ENCODE peak calls at places on chromosomes 6 and 20, in four cellular contexts. One of them, this sample, is unnamed.

GRCh38 chr6:35810831-35811698 is 5.9 kb downstream of the LHFPL5 start:
- DNase-seq in K562: no peak
- DNase-seq in GM12878: no peak
- DNase-seq in WTC11: no peak
- DNase-seq in this sample: no peak

GRCh38 chr6:14458669-14459266 is 341.2 kb downstream of the CD83 start:
- DNase-seq in K562: peak
- DNase-seq in WTC11: no peak
- DNase-seq in GM12878: no peak
- DNase-seq in this sample: no peak

GRCh38 chr20:11275740-11276139 is 601.9 kb upstream of the JAG1 start:
- DNase-seq in WTC11: no peak
- DNase-seq in GM12878: no peak
- DNase-seq in K562: no peak
- DNase-seq in this sample: no peak

GRCh38 chr6:37657117-37657886 is 40.4 kb downstream of the MDGA1 start:
- DNase-seq in K562: no peak
- DNase-seq in GM12878: no peak
- DNase-seq in WTC11: no peak
- DNase-seq in this sample: no peak

GRCh38 chr6:40710626-40711354 is 123.6 kb upstream of the LRFN2 start:
- DNase-seq in WTC11: no peak
- DNase-seq in K562: no peak
- DNase-seq in GM12878: peak
- DNase-seq in this sample: no peak

GRCh38 chr20:46563170-46563847 is 12.9 kb upstream of the OCSTAMP start:
- DNase-seq in WTC11: peak
- DNase-seq in K562: peak
- DNase-seq in GM12878: no peak
- DNase-seq in this sample: no peak

GRCh38 chr6:1311400-1312192 is at the start of gene FOXQ1:
- DNase-seq in K562: no peak
- DNase-seq in WTC11: peak
- DNase-seq in GM12878: no peak
- DNase-seq in this sample: peak

GRCh38 chr6:130466052-130466743 is 100.4 kb downstream of the TMEM200A start:
- DNase-seq in WTC11: no peak
- DNase-seq in K562: no peak
- DNase-seq in GM12878: no peak
- DNase-seq in this sample: no peak

GRCh38 chr6:92888316-92888715 is 531.0 kb downstream of the EPHA7 start:
- DNase-seq in GM12878: no peak
- DNase-seq in K562: no peak
- DNase-seq in WTC11: no peak
- DNase-seq in this sample: no peak

GRCh38 chr6:1396952-1397868 is 7.8 kb downstream of the FOXF2 start:
- DNase-seq in K562: peak
- DNase-seq in WTC11: peak
- DNase-seq in GM12878: peak
- DNase-seq in this sample: peak

GRCh38 chr6:17938885-17939284 is 48.5 kb downstream of the KIF13A start:
- DNase-seq in K562: no peak
- DNase-seq in WTC11: no peak
- DNase-seq in GM12878: no peak
- DNase-seq in this sample: no peak

GRCh38 chr6:37048851-37049734 is 43.6 kb downstream of the FGD2 start:
- DNase-seq in K562: peak
- DNase-seq in WTC11: no peak
- DNase-seq in GM12878: peak
- DNase-seq in this sample: no peak

GRCh38 chr6:3621411-3621810 is 130.1 kb downstream of the PXDC1 start:
- DNase-seq in WTC11: no peak
- DNase-seq in K562: no peak
- DNase-seq in GM12878: no peak
- DNase-seq in this sample: no peak

GRCh38 chr6:34602318-34603111 is 46.4 kb upstream of the SPDEF start:
- DNase-seq in WTC11: no peak
- DNase-seq in K562: no peak
- DNase-seq in GM12878: no peak
- DNase-seq in this sample: no peak

GRCh38 chr6:26392932-26393636 is 9.0 kb upstream of the BTN3A1 start:
- DNase-seq in WTC11: no peak
- DNase-seq in GM12878: no peak
- DNase-seq in K562: no peak
- DNase-seq in this sample: peak

GRCh38 chr6:152552616-152553209 is 84.4 kb downstream of the SYNE1 start:
- DNase-seq in WTC11: peak
- DNase-seq in GM12878: peak
- DNase-seq in K562: peak
- DNase-seq in this sample: peak

GRCh38 chr6:32967151-32968091 is 973 bp upstream of the BRD2 start:
- DNase-seq in WTC11: peak
- DNase-seq in K562: peak
- DNase-seq in GM12878: no peak
- DNase-seq in this sample: peak

GRCh38 chr6:149064026-149065017 is 253.2 kb upstream of the TAB2 start:
- DNase-seq in K562: no peak
- DNase-seq in GM12878: no peak
- DNase-seq in WTC11: no peak
- DNase-seq in this sample: no peak

GRCh38 chr20:11454966-11455799 is 462.5 kb upstream of the BTBD3 start:
- DNase-seq in GM12878: no peak
- DNase-seq in WTC11: no peak
- DNase-seq in K562: no peak
- DNase-seq in this sample: no peak

GRCh38 chr20:40319741-40320499 is 369.1 kb downstream of the MAFB start:
- DNase-seq in K562: no peak
- DNase-seq in GM12878: no peak
- DNase-seq in WTC11: no peak
- DNase-seq in this sample: peak

GRCh38 chr6:3489032-3489757 is 32.3 kb upstream of the SLC22A23 start:
- DNase-seq in K562: no peak
- DNase-seq in WTC11: no peak
- DNase-seq in GM12878: no peak
- DNase-seq in this sample: no peak

GRCh38 chr20:53707341-53708102 is 113.9 kb upstream of the ZNF217 start:
- DNase-seq in GM12878: peak
- DNase-seq in K562: no peak
- DNase-seq in WTC11: no peak
- DNase-seq in this sample: no peak

GRCh38 chr20:51506527-51507356 is 35.8 kb downstream of the NFATC2 start:
- DNase-seq in K562: no peak
- DNase-seq in WTC11: no peak
- DNase-seq in GM12878: no peak
- DNase-seq in this sample: no peak

GRCh38 chr6:170088349-170088951 is 202.4 kb downstream of the DLL1 start:
- DNase-seq in GM12878: no peak
- DNase-seq in WTC11: peak
- DNase-seq in K562: no peak
- DNase-seq in this sample: no peak

GRCh38 chr6:22906091-22906549 is 336.8 kb downstream of the HDGFL1 start:
- DNase-seq in GM12878: no peak
- DNase-seq in K562: no peak
- DNase-seq in WTC11: no peak
- DNase-seq in this sample: no peak

GRCh38 chr6:162092816-162093502 is 634.6 kb downstream of the PRKN start:
- DNase-seq in K562: no peak
- DNase-seq in GM12878: no peak
- DNase-seq in WTC11: no peak
- DNase-seq in this sample: no peak

GRCh38 chr6:11731423-11731822 is 47.2 kb downstream of the ADTRP start:
- DNase-seq in K562: no peak
- DNase-seq in WTC11: no peak
- DNase-seq in GM12878: no peak
- DNase-seq in this sample: no peak

GRCh38 chr6:11729083-11729482 is 49.5 kb downstream of the ADTRP start:
- DNase-seq in WTC11: no peak
- DNase-seq in K562: no peak
- DNase-seq in GM12878: no peak
- DNase-seq in this sample: no peak

GRCh38 chr6:11732036-11732545 is 46.5 kb downstream of the ADTRP start:
- DNase-seq in GM12878: peak
- DNase-seq in K562: no peak
- DNase-seq in WTC11: no peak
- DNase-seq in this sample: no peak

GRCh38 chr6:11727995-11728961 is 50.3 kb downstream of the ADTRP start:
- DNase-seq in K562: no peak
- DNase-seq in WTC11: no peak
- DNase-seq in GM12878: no peak
- DNase-seq in this sample: no peak

DNA sequence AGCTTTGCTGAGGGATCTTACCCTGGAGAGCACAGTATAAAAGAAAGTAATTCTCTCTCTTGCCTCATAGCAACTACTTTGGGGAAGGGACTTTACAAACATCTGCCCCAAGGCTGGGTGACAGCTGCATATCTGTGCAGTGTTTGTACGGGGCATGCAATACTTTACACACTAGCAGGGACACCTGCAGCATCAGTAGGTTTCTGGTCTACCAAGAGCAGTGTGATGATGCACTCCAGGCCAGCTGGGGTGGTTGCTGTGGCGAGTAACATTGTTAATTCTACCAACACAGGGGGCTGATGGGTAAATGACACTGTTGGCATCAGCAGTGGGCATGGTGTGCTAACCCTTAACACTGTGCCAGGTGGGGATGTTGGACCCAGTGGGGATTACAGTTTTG is 48.0 kb downstream of the ADTRP start:
- DNase-seq in WTC11: no peak
- DNase-seq in GM12878: peak
- DNase-seq in K562: no peak
- DNase-seq in this sample: no peak
- TF ChIP-seq USF1 in WTC11: no peak
- TF ChIP-seq USF1 in GM12878: no peak
- TF ChIP-seq USF1 in K562: no peak
- TF ChIP-seq USF1 in this sample: no peak

DNA sequence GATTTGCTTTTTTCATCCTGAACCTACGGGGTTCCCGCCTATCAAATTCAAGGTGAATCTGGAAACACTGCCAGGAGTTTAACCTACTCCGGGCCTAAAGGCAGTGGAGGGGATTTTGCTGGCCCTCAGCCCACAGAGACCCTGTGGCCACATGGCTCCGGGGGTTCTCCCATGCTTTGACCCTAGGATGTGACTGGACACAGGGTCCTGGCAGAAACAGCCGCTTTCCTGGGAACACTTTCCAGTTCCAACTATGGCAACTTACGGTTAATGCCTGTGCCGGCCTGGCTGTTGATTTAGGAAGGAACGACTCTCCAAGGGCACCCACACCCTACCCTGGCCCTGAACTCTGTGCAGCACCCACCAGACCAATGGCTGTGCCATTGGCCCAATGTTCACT is 141.7 kb upstream of the RPS6KA2 start:
- DNase-seq in K562: no peak
- DNase-seq in WTC11: no peak
- DNase-seq in GM12878: no peak
- DNase-seq in this sample: no peak
- TF ChIP-seq USF1 in K562: no peak
- TF ChIP-seq USF1 in WTC11: no peak
- TF ChIP-seq USF1 in GM12878: no peak
- TF ChIP-seq USF1 in this sample: no peak

DNA sequence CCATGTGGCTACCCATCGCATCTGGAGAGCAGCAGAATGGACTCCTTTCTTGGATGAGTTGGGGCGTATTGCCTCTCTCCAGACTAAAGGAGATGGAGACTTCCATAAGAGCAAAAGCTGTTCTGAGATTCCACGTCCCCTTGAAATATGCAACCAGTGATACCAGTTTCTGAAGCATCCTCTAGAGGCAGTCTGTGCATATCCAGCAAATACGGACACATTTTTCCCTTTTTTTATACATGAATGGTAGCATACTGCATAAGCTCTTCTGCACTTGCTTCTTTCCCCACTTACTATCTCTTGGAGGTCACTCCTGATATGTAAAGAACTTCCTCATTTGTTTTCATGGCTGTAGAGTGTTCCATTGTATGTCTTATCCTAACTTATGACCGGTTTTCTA is 34.6 kb downstream of the TAF8 start:
- DNase-seq in GM12878: no peak
- DNase-seq in WTC11: no peak
- DNase-seq in K562: no peak
- DNase-seq in this sample: no peak
- TF ChIP-seq USF1 in GM12878: no peak
- TF ChIP-seq USF1 in WTC11: no peak
- TF ChIP-seq USF1 in K562: no peak
- TF ChIP-seq USF1 in this sample: no peak

GRCh38 chr20:37980383-37980782 is 52.9 kb downstream of the TTI1 start:
- DNase-seq in K562: no peak
- DNase-seq in GM12878: no peak
- DNase-seq in WTC11: no peak
- DNase-seq in this sample: no peak

GRCh38 chr20:37977786-37978185 is 55.5 kb downstream of the TTI1 start:
- DNase-seq in K562: no peak
- DNase-seq in GM12878: no peak
- DNase-seq in WTC11: no peak
- DNase-seq in this sample: no peak

GRCh38 chr20:37979021-37979985 is 54.0 kb downstream of the TTI1 start:
- DNase-seq in GM12878: no peak
- DNase-seq in K562: no peak
- DNase-seq in WTC11: no peak
- DNase-seq in this sample: no peak

GRCh38 chr20:37973059-37973910 is 60.0 kb downstream of the TTI1 start:
- DNase-seq in GM12878: no peak
- DNase-seq in K562: peak
- DNase-seq in WTC11: no peak
- DNase-seq in this sample: no peak

DNA sequence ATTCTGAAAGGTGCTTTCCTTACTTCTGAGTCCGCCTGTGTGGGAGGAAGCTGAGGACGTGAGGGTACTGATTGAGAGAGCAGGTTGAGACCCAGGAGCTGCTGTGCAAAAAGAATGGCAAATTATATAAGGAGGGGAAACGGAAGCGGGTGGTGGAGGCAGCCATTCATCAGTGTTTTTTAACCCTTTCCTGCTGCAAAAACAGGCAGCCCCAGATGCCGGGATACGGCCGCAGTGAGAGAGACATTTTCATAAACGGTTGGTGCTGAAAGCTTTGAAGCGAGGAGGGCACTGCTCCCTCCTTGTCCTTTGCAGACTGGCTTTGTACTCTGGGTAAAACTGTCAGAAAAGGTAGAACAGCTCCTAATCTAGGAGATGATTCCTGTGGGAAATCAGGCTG is 56.4 kb downstream of the TTI1 start:
- DNase-seq in K562: no peak
- DNase-seq in WTC11: no peak
- DNase-seq in GM12878: no peak
- DNase-seq in this sample: no peak
- TF ChIP-seq USF1 in K562: no peak
- TF ChIP-seq USF1 in WTC11: no peak
- TF ChIP-seq USF1 in GM12878: no peak
- TF ChIP-seq USF1 in this sample: no peak

DNA sequence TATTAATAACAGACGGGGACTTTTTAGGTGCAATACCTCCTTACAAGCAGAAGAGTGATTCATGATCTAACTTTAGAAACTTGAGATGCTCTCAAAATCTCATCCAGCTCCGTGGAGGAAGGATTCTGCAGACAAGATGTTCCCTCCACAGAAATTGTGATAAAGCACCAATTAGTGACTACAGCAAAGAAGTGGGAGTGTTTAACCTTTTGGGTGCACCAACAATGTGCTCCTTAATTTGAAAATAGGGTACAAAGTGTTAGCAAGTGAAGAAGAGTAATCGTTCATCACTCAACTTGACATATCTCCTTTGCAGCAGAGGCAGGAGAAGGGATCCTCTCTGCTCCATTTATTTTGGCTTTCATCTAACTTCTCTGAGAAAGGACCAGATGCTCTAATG is 22.8 kb upstream of the SCP2D1 start:
- DNase-seq in WTC11: no peak
- DNase-seq in K562: no peak
- DNase-seq in GM12878: no peak
- DNase-seq in this sample: no peak
- TF ChIP-seq USF1 in WTC11: no peak
- TF ChIP-seq USF1 in K562: no peak
- TF ChIP-seq USF1 in GM12878: no peak
- TF ChIP-seq USF1 in this sample: no peak

This sample was measured in SK-N-SH.